ENCODE peak calls at places on chromosomes 12 and 14, in ten cellular contexts. S, U, A, J, B, V, T, E, P and Z are unnamed samples.

GRCh38 chr12:47967461-47968430 is 4.3 kb downstream of the TMEM106C start:
- DNase-seq in S (no peak), U (no peak), A (peak; percentile 63), J (peak; percentile 48), B (no peak), V (no peak), T (no peak), E (no peak), P (no peak), Z (no peak)

GRCh38 chr14:51884086-51884927 is 23.9 kb downstream of the GNG2 start:
- DNase-seq in S (no peak), U (no peak), A (peak; percentile 80), J (no peak), B (peak; percentile 88), V (no peak), T (no peak), E (no peak), P (no peak), Z (no peak)

GRCh38 chr14:90060312-90060964 is 1.4 kb upstream of the KCNK13 start:
- DNase-seq in S (peak; percentile 47), U (peak; percentile 42), A (peak; percentile 58), J (no peak), B (peak; percentile 42), V (peak; percentile 94), T (no peak), E (peak; percentile 68), P (peak; percentile 52), Z (peak; percentile 90)

GRCh38 chr14:59787045-59787674 is 83.4 kb downstream of the RTN1 start:
- DNase-seq in S (no peak), U (no peak), A (no peak), J (no peak), B (no peak), V (peak; percentile 67), T (no peak), E (no peak), P (no peak), Z (no peak)

GRCh38 chr12:3647504-3647903 is 105.4 kb downstream of the CRACR2A start:
- DNase-seq in S (no peak), U (no peak), A (no peak), J (no peak), B (no peak), V (no peak), T (no peak), E (no peak), P (no peak), Z (no peak)

GRCh38 chr12:104359216-104359615 is 55.7 kb downstream of the EID3 start:
- DNase-seq in S (no peak), U (no peak), A (no peak), J (no peak), B (no peak), V (no peak), T (no peak), E (no peak), P (no peak), Z (no peak)

GRCh38 chr14:100622234-100622633 is 35.0 kb upstream of the BEGAIN start:
- DNase-seq in S (peak; percentile 52), U (no peak), A (no peak), J (no peak), B (no peak), V (peak; percentile 46), T (no peak), E (peak; percentile 72), P (peak; percentile 15), Z (no peak)

GRCh38 chr14:92316937-92317336 is 6.0 kb upstream of the SLC24A4 start:
- DNase-seq in S (no peak), U (no peak), A (no peak), J (no peak), B (no peak), V (peak; percentile 53), T (no peak), E (no peak), P (no peak), Z (no peak)

GRCh38 chr14:23620177-23620702 is 15.9 kb upstream of the DHRS2 start:
- DNase-seq in S (no peak), U (no peak), A (no peak), J (no peak), B (no peak), V (no peak), T (no peak), E (no peak), P (no peak), Z (no peak)

GRCh38 chr12:110079477-110080400 is 31.4 kb upstream of the C12orf76 start:
- DNase-seq in S (peak; percentile 80), U (peak; percentile 44), A (peak; percentile 72), J (peak; percentile 62), B (no peak), V (no peak), T (peak; percentile 61), E (no peak), P (peak; percentile 48), Z (peak; percentile 96)

GRCh38 chr12:3420693-3421092 is 70.3 kb upstream of the PRMT8 start:
- DNase-seq in S (no peak), U (no peak), A (no peak), J (no peak), B (no peak), V (peak; percentile 49), T (no peak), E (peak; percentile 40), P (no peak), Z (no peak)

GRCh38 chr12:66288121-66288520 is 14.2 kb upstream of the HELB start:
- DNase-seq in S (no peak), U (no peak), A (no peak), J (no peak), B (no peak), V (no peak), T (peak; percentile 9), E (no peak), P (peak; percentile 52), Z (no peak)

GRCh38 chr14:77790566-77791224 is 9.2 kb upstream of the ADCK1 start:
- DNase-seq in S (no peak), U (no peak), A (no peak), J (no peak), B (no peak), V (no peak), T (no peak), E (no peak), P (no peak), Z (no peak)

GRCh38 chr12:56151672-56152131 is 685 bp upstream of the MYL6B start:
- DNase-seq in S (peak; percentile 77), U (peak; percentile 68), A (no peak), J (peak; percentile 77), B (no peak), V (peak; percentile 93), T (peak; percentile 55), E (no peak), P (peak; percentile 81), Z (peak; percentile 74)

GRCh38 chr14:63245893-63246292 is 41.6 kb downstream of the RHOJ start:
- DNase-seq in S (no peak), U (no peak), A (peak; percentile 66), J (no peak), B (no peak), V (no peak), T (no peak), E (no peak), P (no peak), Z (no peak)

GRCh38 chr12:93166891-93167307 is 210.8 kb upstream of the NUDT4 start:
- DNase-seq in S (no peak), U (no peak), A (no peak), J (no peak), B (no peak), V (no peak), T (no peak), E (no peak), P (no peak), Z (no peak)

GRCh38 chr12:23536293-23536692 is 413.2 kb downstream of the SOX5 start:
- DNase-seq in S (no peak), U (no peak), A (no peak), J (no peak), B (no peak), V (no peak), T (no peak), E (no peak), P (no peak), Z (no peak)
- H3K27ac ChIP-seq in S (no peak overlapping the region), U (no peak overlapping the region), A (no peak overlapping the region), J (no peak overlapping the region), B (no peak overlapping the region), V (no peak overlapping the region), T (no peak overlapping the region), E (no peak overlapping the region), P (no peak overlapping the region), Z (no peak overlapping the region)

GRCh38 chr12:71092290-71092689 is 65.5 kb downstream of the TSPAN8 start:
- DNase-seq in S (no peak), U (no peak), A (no peak), J (no peak), B (peak; percentile 11), V (peak; percentile 60), T (no peak), E (no peak), P (no peak), Z (no peak)
- H3K27ac ChIP-seq in S (no peak overlapping the region), U (no peak overlapping the region), A (no peak overlapping the region), J (no peak overlapping the region), B (no peak overlapping the region), V (no peak overlapping the region), T (no peak overlapping the region), E (no peak overlapping the region), P (no peak overlapping the region), Z (no peak overlapping the region)

DNA sequence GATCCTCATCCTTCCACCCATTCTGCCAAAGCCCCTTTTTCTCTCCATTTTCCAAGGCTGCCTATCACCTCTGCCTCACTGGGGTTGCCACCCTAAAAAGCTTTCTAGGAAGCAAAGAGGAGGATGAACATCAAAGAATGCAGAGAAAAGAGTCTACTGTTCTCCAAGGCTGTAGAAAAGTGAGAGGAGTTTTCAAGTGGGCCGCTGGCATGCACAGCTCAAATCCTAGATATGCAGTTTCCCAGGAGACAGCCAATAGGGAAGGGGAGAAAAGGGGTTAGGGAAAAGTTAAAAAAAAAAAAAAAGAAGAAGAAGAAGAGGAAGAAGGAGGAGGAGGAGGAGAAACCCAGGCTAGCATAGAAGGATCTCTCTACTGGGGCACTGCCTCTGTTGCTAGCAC is 650 bp downstream of the BATF start:
- DNase-seq in S (no peak), U (no peak), A (no peak), J (no peak), B (no peak), V (no peak), T (no peak), E (no peak), P (no peak), Z (no peak)
- H3K27ac ChIP-seq in S (peak overlapping the region; percentile 77), U (peak overlapping the region; percentile 68), A (no peak overlapping the region), J (no peak overlapping the region), B (no peak overlapping the region), V (no peak overlapping the region), T (peak overlapping the region; percentile 66), E (no peak overlapping the region), P (no peak overlapping the region), Z (no peak overlapping the region)

GRCh38 chr12:17369556-17369955 is 720.4 kb downstream of the RERGL start:
- DNase-seq in S (no peak), U (no peak), A (no peak), J (no peak), B (no peak), V (no peak), T (no peak), E (no peak), P (no peak), Z (no peak)

GRCh38 chr12:17372508-17372907 is 717.5 kb downstream of the RERGL start:
- DNase-seq in S (no peak), U (no peak), A (no peak), J (no peak), B (no peak), V (no peak), T (no peak), E (no peak), P (no peak), Z (no peak)

GRCh38 chr12:17371491-17372290 is 718.3 kb downstream of the RERGL start:
- DNase-seq in S (no peak), U (no peak), A (no peak), J (no peak), B (no peak), V (no peak), T (no peak), E (no peak), P (no peak), Z (no peak)

GRCh38 chr12:17370621-17371020 is 719.4 kb downstream of the RERGL start:
- DNase-seq in S (no peak), U (no peak), A (no peak), J (no peak), B (no peak), V (no peak), T (no peak), E (no peak), P (no peak), Z (no peak)
- H3K27ac ChIP-seq in S (no peak overlapping the region), U (no peak overlapping the region), A (no peak overlapping the region), J (no peak overlapping the region), B (no peak overlapping the region), V (no peak overlapping the region), T (no peak overlapping the region), E (no peak overlapping the region), P (no peak overlapping the region), Z (no peak overlapping the region)